ENCODE peak calls at places on chromosomes 13 and 19, in four cellular contexts. One of them, this sample, is unnamed.
A peak's percentile ranks its signal among the peaks of the same experiment; 100 is the strongest.

GRCh38 chr19:50648659-50649058 is 586 bp upstream of the C19orf81 start:
- DNase-seq in CD8-positive, alpha-beta memory T cell: no peak
- DNase-seq in fibroblast of pulmonary artery: no peak
- DNase-seq in naive thymus-derived CD4-positive, alpha-beta T cell: no peak
- DNase-seq in this sample: no peak

GRCh38 chr13:83589816-83590215 is 292.5 kb downstream of the SLITRK1 start:
- DNase-seq in CD8-positive, alpha-beta memory T cell: no peak
- DNase-seq in naive thymus-derived CD4-positive, alpha-beta T cell: no peak
- DNase-seq in fibroblast of pulmonary artery: no peak
- DNase-seq in this sample: no peak

GRCh38 chr19:7460562-7460966 is 28.3 kb downstream of the PEX11G start:
- DNase-seq in fibroblast of pulmonary artery: peak; percentile 30
- DNase-seq in naive thymus-derived CD4-positive, alpha-beta T cell: no peak
- DNase-seq in CD8-positive, alpha-beta memory T cell: no peak
- DNase-seq in this sample: no peak

GRCh38 chr13:40672310-40673060 is 6.0 kb upstream of the FOXO1 start:
- DNase-seq in naive thymus-derived CD4-positive, alpha-beta T cell: no peak
- DNase-seq in fibroblast of pulmonary artery: peak; percentile 62
- DNase-seq in CD8-positive, alpha-beta memory T cell: no peak
- DNase-seq in this sample: no peak

GRCh38 chr13:52892925-52893324 is 44.5 kb upstream of the PCDH8 start:
- DNase-seq in fibroblast of pulmonary artery: no peak
- DNase-seq in CD8-positive, alpha-beta memory T cell: no peak
- DNase-seq in naive thymus-derived CD4-positive, alpha-beta T cell: no peak
- DNase-seq in this sample: no peak

GRCh38 chr19:794989-795658 is 2.1 kb upstream of the PTBP1 start:
- DNase-seq in fibroblast of pulmonary artery: no peak
- DNase-seq in naive thymus-derived CD4-positive, alpha-beta T cell: no peak
- DNase-seq in CD8-positive, alpha-beta memory T cell: no peak
- DNase-seq in this sample: no peak

GRCh38 chr13:113929628-113930615 is 44.0 kb downstream of the C13orf46 start:
- DNase-seq in naive thymus-derived CD4-positive, alpha-beta T cell: no peak
- DNase-seq in fibroblast of pulmonary artery: no peak
- DNase-seq in CD8-positive, alpha-beta memory T cell: no peak
- DNase-seq in this sample: no peak

GRCh38 chr19:1267441-1268391 is 1.4 kb upstream of the CIRBP start:
- DNase-seq in CD8-positive, alpha-beta memory T cell: peak; percentile 32
- DNase-seq in fibroblast of pulmonary artery: no peak
- DNase-seq in naive thymus-derived CD4-positive, alpha-beta T cell: no peak
- DNase-seq in this sample: no peak

GRCh38 chr13:106446011-106446410 is 89.5 kb downstream of the EFNB2 start:
- DNase-seq in fibroblast of pulmonary artery: peak; percentile 25
- DNase-seq in CD8-positive, alpha-beta memory T cell: no peak
- DNase-seq in naive thymus-derived CD4-positive, alpha-beta T cell: no peak
- DNase-seq in this sample: no peak

GRCh38 chr13:111584101-111584500 is 263.7 kb downstream of the TEX29 start:
- DNase-seq in naive thymus-derived CD4-positive, alpha-beta T cell: no peak
- DNase-seq in fibroblast of pulmonary artery: no peak
- DNase-seq in CD8-positive, alpha-beta memory T cell: no peak
- DNase-seq in this sample: no peak

GRCh38 chr19:51339313-51339686 is 2.6 kb downstream of the VSIG10L start:
- DNase-seq in CD8-positive, alpha-beta memory T cell: no peak
- DNase-seq in naive thymus-derived CD4-positive, alpha-beta T cell: no peak
- DNase-seq in fibroblast of pulmonary artery: no peak
- DNase-seq in this sample: no peak

GRCh38 chr19:27793128-27793643 is 1419.8 kb downstream of the UQCRFS1 start:
- DNase-seq in naive thymus-derived CD4-positive, alpha-beta T cell: no peak
- DNase-seq in CD8-positive, alpha-beta memory T cell: peak; percentile 43
- DNase-seq in fibroblast of pulmonary artery: peak; percentile 67
- DNase-seq in this sample: peak; percentile 31

GRCh38 chr13:27007166-27007565 is 164.4 kb downstream of the USP12 start:
- DNase-seq in CD8-positive, alpha-beta memory T cell: no peak
- DNase-seq in fibroblast of pulmonary artery: no peak
- DNase-seq in naive thymus-derived CD4-positive, alpha-beta T cell: no peak
- DNase-seq in this sample: no peak

GRCh38 chr19:51676566-51677083 is 16.5 kb upstream of the SPACA6 start:
- DNase-seq in CD8-positive, alpha-beta memory T cell: no peak
- DNase-seq in fibroblast of pulmonary artery: no peak
- DNase-seq in naive thymus-derived CD4-positive, alpha-beta T cell: peak; percentile 27
- DNase-seq in this sample: no peak

GRCh38 chr13:45849408-45849807 is 2.1 kb downstream of the SIAH3 start:
- DNase-seq in CD8-positive, alpha-beta memory T cell: no peak
- DNase-seq in naive thymus-derived CD4-positive, alpha-beta T cell: no peak
- DNase-seq in fibroblast of pulmonary artery: no peak
- DNase-seq in this sample: no peak

GRCh38 chr13:42740753-42741152 is 40.6 kb upstream of the FAM216B start:
- DNase-seq in fibroblast of pulmonary artery: peak; percentile 39
- DNase-seq in CD8-positive, alpha-beta memory T cell: no peak
- DNase-seq in naive thymus-derived CD4-positive, alpha-beta T cell: no peak
- DNase-seq in this sample: no peak

GRCh38 chr19:45506991-45507863 is at the start of gene VASP:
- DNase-seq in fibroblast of pulmonary artery: peak; percentile 88
- DNase-seq in naive thymus-derived CD4-positive, alpha-beta T cell: peak; percentile 92
- DNase-seq in CD8-positive, alpha-beta memory T cell: peak; percentile 90
- DNase-seq in this sample: peak; percentile 71

GRCh38 chr13:39245688-39246087 is 207.4 kb downstream of the NHLRC3 start:
- DNase-seq in naive thymus-derived CD4-positive, alpha-beta T cell: no peak
- DNase-seq in CD8-positive, alpha-beta memory T cell: no peak
- DNase-seq in fibroblast of pulmonary artery: no peak
- DNase-seq in this sample: no peak

GRCh38 chr13:35475131-35475959 is 1.1 kb downstream of the MAB21L1 start:
- DNase-seq in fibroblast of pulmonary artery: peak; percentile 14
- DNase-seq in naive thymus-derived CD4-positive, alpha-beta T cell: no peak
- DNase-seq in CD8-positive, alpha-beta memory T cell: no peak
- DNase-seq in this sample: no peak

GRCh38 chr19:35648017-35648961 is at the start of gene COX6B1:
- DNase-seq in CD8-positive, alpha-beta memory T cell: peak; percentile 87
- DNase-seq in naive thymus-derived CD4-positive, alpha-beta T cell: peak; percentile 92
- DNase-seq in fibroblast of pulmonary artery: peak; percentile 97
- DNase-seq in this sample: peak; percentile 97

GRCh38 chr19:16587031-16588023 is 15.1 kb upstream of the SLC35E1 start:
- DNase-seq in CD8-positive, alpha-beta memory T cell: peak; percentile 65
- DNase-seq in naive thymus-derived CD4-positive, alpha-beta T cell: peak; percentile 66
- DNase-seq in fibroblast of pulmonary artery: peak; percentile 30
- DNase-seq in this sample: no peak

GRCh38 chr19:46955114-46955812 is 64.4 kb upstream of the NPAS1 start:
- DNase-seq in fibroblast of pulmonary artery: peak; percentile 52
- DNase-seq in CD8-positive, alpha-beta memory T cell: no peak
- DNase-seq in naive thymus-derived CD4-positive, alpha-beta T cell: peak; percentile 57
- DNase-seq in this sample: no peak

GRCh38 chr13:73092831-73093230 is 34.0 kb downstream of the KLF5 start:
- DNase-seq in naive thymus-derived CD4-positive, alpha-beta T cell: no peak
- DNase-seq in CD8-positive, alpha-beta memory T cell: no peak
- DNase-seq in fibroblast of pulmonary artery: no peak
- DNase-seq in this sample: no peak

GRCh38 chr13:26656919-26657318 is 99.4 kb downstream of the WASF3 start:
- DNase-seq in fibroblast of pulmonary artery: peak; percentile 49
- DNase-seq in CD8-positive, alpha-beta memory T cell: no peak
- DNase-seq in naive thymus-derived CD4-positive, alpha-beta T cell: no peak
- DNase-seq in this sample: no peak

GRCh38 chr19:39935262-39935661 is 828 bp upstream of the FCGBP start:
- DNase-seq in CD8-positive, alpha-beta memory T cell: no peak
- DNase-seq in fibroblast of pulmonary artery: no peak
- DNase-seq in naive thymus-derived CD4-positive, alpha-beta T cell: no peak
- DNase-seq in this sample: no peak

GRCh38 chr13:58919551-58919950 is 1244.2 kb downstream of the DIAPH3 start:
- DNase-seq in naive thymus-derived CD4-positive, alpha-beta T cell: no peak
- DNase-seq in fibroblast of pulmonary artery: no peak
- DNase-seq in CD8-positive, alpha-beta memory T cell: no peak
- DNase-seq in this sample: no peak

GRCh38 chr13:22936228-22936627 is 244.6 kb upstream of the SGCG start:
- DNase-seq in naive thymus-derived CD4-positive, alpha-beta T cell: no peak
- DNase-seq in fibroblast of pulmonary artery: no peak
- DNase-seq in CD8-positive, alpha-beta memory T cell: no peak
- DNase-seq in this sample: no peak

GRCh38 chr13:21849323-21849722 is 178.4 kb downstream of the FGF9 start:
- DNase-seq in CD8-positive, alpha-beta memory T cell: no peak
- DNase-seq in naive thymus-derived CD4-positive, alpha-beta T cell: peak; percentile 11
- DNase-seq in fibroblast of pulmonary artery: peak; percentile 1
- DNase-seq in this sample: no peak

GRCh38 chr13:99590519-99591011 is 89.3 kb downstream of the TM9SF2 start:
- DNase-seq in fibroblast of pulmonary artery: peak; percentile 73
- DNase-seq in CD8-positive, alpha-beta memory T cell: no peak
- DNase-seq in naive thymus-derived CD4-positive, alpha-beta T cell: no peak
- DNase-seq in this sample: no peak

GRCh38 chr13:27406178-27406939 is 18.1 kb upstream of the GTF3A start:
- DNase-seq in naive thymus-derived CD4-positive, alpha-beta T cell: peak; percentile 55
- DNase-seq in fibroblast of pulmonary artery: peak; percentile 61
- DNase-seq in CD8-positive, alpha-beta memory T cell: no peak
- DNase-seq in this sample: no peak

GRCh38 chr19:41521860-41522555 is 54.0 kb upstream of the CEACAM21 start:
- DNase-seq in naive thymus-derived CD4-positive, alpha-beta T cell: peak; percentile 48
- DNase-seq in fibroblast of pulmonary artery: no peak
- DNase-seq in CD8-positive, alpha-beta memory T cell: peak; percentile 23
- DNase-seq in this sample: no peak

GRCh38 chr13:109985871-109986270 is 199.5 kb upstream of the IRS2 start:
- DNase-seq in CD8-positive, alpha-beta memory T cell: no peak
- DNase-seq in naive thymus-derived CD4-positive, alpha-beta T cell: no peak
- DNase-seq in fibroblast of pulmonary artery: no peak
- DNase-seq in this sample: no peak

GRCh38 chr13:48851707-48852106 is 124.0 kb upstream of the FNDC3A start:
- DNase-seq in CD8-positive, alpha-beta memory T cell: no peak
- DNase-seq in naive thymus-derived CD4-positive, alpha-beta T cell: no peak
- DNase-seq in fibroblast of pulmonary artery: no peak
- DNase-seq in this sample: no peak

GRCh38 chr19:45657520-45658163 is 10.4 kb upstream of the GIPR start:
- DNase-seq in naive thymus-derived CD4-positive, alpha-beta T cell: no peak
- DNase-seq in fibroblast of pulmonary artery: no peak
- DNase-seq in CD8-positive, alpha-beta memory T cell: no peak
- DNase-seq in this sample: no peak

GRCh38 chr19:16496613-16496983 is 404 bp downstream of the C19orf44 start:
- DNase-seq in naive thymus-derived CD4-positive, alpha-beta T cell: no peak
- DNase-seq in CD8-positive, alpha-beta memory T cell: no peak
- DNase-seq in fibroblast of pulmonary artery: peak; percentile 51
- DNase-seq in this sample: no peak

GRCh38 chr19:1608414-1609391 is 3.4 kb upstream of the UQCR11 start:
- DNase-seq in naive thymus-derived CD4-positive, alpha-beta T cell: peak; percentile 42
- DNase-seq in CD8-positive, alpha-beta memory T cell: no peak
- DNase-seq in fibroblast of pulmonary artery: no peak
- DNase-seq in this sample: no peak